ENCODE peak calls at places on chromosomes 7 and 10, in nine cellular contexts. D is chondrocyte; N is SJSA1; F is Kasumi-1; G is suprapubic skin; B is H9; T is activated T-cell treated with anti-CD3 and anti-CD28 coated beads, Interleukin-2, amount 50 U/mL, for 48 hours; O is NCI-H748 treated with DMSO at 0.1 percent for 48 hours; C is SHP77 treated with DMSO at 0.1 percent for 48 hours. Q is an unnamed sample.

GRCh38 chr7:94170836-94171235 is 166.7 kb upstream of the BET1 start:
- DNase-seq in N (no peak), F (no peak), C (no peak), D (no peak), T (no peak), O (no peak), B (no peak), G (no peak), Q (no peak)

GRCh38 chr10:131862548-131862947 is 38.3 kb upstream of the PPP2R2D start:
- DNase-seq in F (no peak), T (no peak), O (no peak), G (peak), B (no peak), N (no peak), C (no peak), D (peak), Q (no peak)

GRCh38 chr7:92653136-92653535 is 62.9 kb upstream of the FAM133B start:
- DNase-seq in B (no peak), C (no peak), T (no peak), F (no peak), N (no peak), D (no peak), O (no peak), G (no peak), Q (no peak)

GRCh38 chr7:24435002-24435401 is 138.2 kb upstream of the PALS2 start:
- DNase-seq in F (peak), G (no peak), N (no peak), D (no peak), T (no peak), B (peak), C (no peak), O (no peak), Q (peak)

GRCh38 chr10:61356342-61356741 is 96.8 kb downstream of the TMEM26 start:
- DNase-seq in B (no peak), F (no peak), T (no peak), N (no peak), G (no peak), D (no peak), C (no peak), O (no peak), Q (no peak)

GRCh38 chr10:10816453-10816852 is 201.2 kb upstream of the CELF2 start:
- DNase-seq in G (no peak), B (no peak), D (no peak), F (no peak), N (no peak), O (no peak), T (no peak), C (no peak), Q (no peak)

GRCh38 chr7:158782638-158783490 is 46.4 kb downstream of the ESYT2 start:
- DNase-seq in F (no peak), N (peak), D (no peak), B (no peak), C (peak), G (peak), T (no peak), O (no peak), Q (peak)

GRCh38 chr10:117936136-117936535 is 110.6 kb downstream of the RAB11FIP2 start:
- DNase-seq in T (no peak), N (no peak), F (no peak), C (peak), D (no peak), O (no peak), G (no peak), B (no peak), Q (no peak)

GRCh38 chr10:12235796-12236195 is 39.8 kb downstream of the CDC123 start:
- DNase-seq in O (no peak), D (no peak), B (no peak), F (no peak), N (no peak), C (no peak), T (no peak), G (no peak), Q (no peak)

GRCh38 chr7:79051915-79052314 is 401.6 kb downstream of the MAGI2 start:
- DNase-seq in T (no peak), B (no peak), G (no peak), D (no peak), C (no peak), N (no peak), F (no peak), O (no peak), Q (no peak)

GRCh38 chr7:77383333-77383740 is 32.8 kb downstream of the GSAP start:
- DNase-seq in O (no peak), D (no peak), G (no peak), N (peak), B (no peak), T (no peak), C (no peak), F (no peak), Q (no peak)

Q was measured in iPS-NIHi11.